ENCODE peak calls at places on chromosomes 12 and 14, in six cellular contexts. N is brain microvascular endothelial cell; V is left ventricle myocardium inferior; O is CD8-positive, alpha-beta memory T cell; F is cardiac muscle cell; S is PC-3. W is an unnamed sample.

GRCh38 chr12:48857278-48857994 is 5.5 kb upstream of the DDX23 start:
- DNase-seq in N (no peak), V (no peak), O (no peak), F (no peak), S (no peak), W (no peak)

GRCh38 chr12:56808954-56809353 is 45.8 kb downstream of the HSD17B6 start:
- DNase-seq in N (no peak), V (no peak), O (no peak), F (no peak), S (peak), W (no peak)

GRCh38 chr14:58118097-58118496 is 33.9 kb downstream of the ARMH4 start:
- DNase-seq in N (no peak), V (no peak), O (no peak), F (no peak), S (peak), W (no peak)

GRCh38 chr12:109440851-109441490 is 36.1 kb downstream of the KCTD10 start:
- DNase-seq in N (no peak), V (no peak), O (no peak), F (peak), S (no peak), W (no peak)

GRCh38 chr14:22379727-22380126 is 209.3 kb downstream of the DAD1 start:
- DNase-seq in N (no peak), V (no peak), O (no peak), F (no peak), S (peak), W (no peak)

GRCh38 chr12:113469893-113470743 is 1.6 kb downstream of the LHX5 start:
- DNase-seq in N (no peak), V (no peak), O (no peak), F (no peak), S (no peak), W (no peak)

GRCh38 chr14:35068238-35069012 is 22.4 kb downstream of the FAM177A1 start:
- DNase-seq in N (no peak), V (no peak), O (no peak), F (peak), S (no peak), W (no peak)

GRCh38 chr12:57166971-57167371 is 19.6 kb upstream of the LRP1-AS start:
- DNase-seq in N (peak), V (no peak), O (no peak), F (no peak), S (peak), W (no peak)

GRCh38 chr12:69732088-69732487 is 6.6 kb upstream of the RAB3IP start:
- DNase-seq in N (peak), V (no peak), O (no peak), F (no peak), S (peak), W (no peak)

GRCh38 chr14:91935621-91936020 is 11.9 kb downstream of the FBLN5 start:
- DNase-seq in N (no peak), V (no peak), O (no peak), F (no peak), S (no peak), W (no peak)

GRCh38 chr12:104490221-104490620 is 33.5 kb downstream of the CHST11 start:
- DNase-seq in N (no peak), V (no peak), O (no peak), F (no peak), S (no peak), W (no peak)

GRCh38 chr12:118119449-118119879 is 15.7 kb upstream of the VSIG10 start:
- DNase-seq in N (no peak), V (no peak), O (no peak), F (no peak), S (no peak), W (no peak)

GRCh38 chr14:106044949-106045596 is 518.7 kb downstream of the TMEM121 start:
- DNase-seq in N (no peak), V (no peak), O (peak), F (no peak), S (no peak), W (no peak)

GRCh38 chr12:92553389-92553788 is 149.4 kb upstream of the PLEKHG7 start:
- DNase-seq in N (no peak), V (peak), O (no peak), F (peak), S (no peak), W (no peak)

GRCh38 chr12:81261508-81262207 is 183.8 kb downstream of the ACSS3 start:
- DNase-seq in N (no peak), V (no peak), O (no peak), F (no peak), S (no peak), W (no peak)

GRCh38 chr12:76266797-76267196 is 81.4 kb downstream of the BBS10 start:
- DNase-seq in N (peak), V (peak), O (no peak), F (peak), S (peak), W (no peak)

GRCh38 chr12:15772405-15773018 is 16.7 kb downstream of the EPS8 start:
- DNase-seq in N (no peak), V (no peak), O (peak), F (peak), S (peak), W (no peak)

GRCh38 chr12:5745251-5745888 is 199.7 kb downstream of the ANO2 start:
- DNase-seq in N (peak), V (peak), O (peak), F (peak), S (peak), W (peak)

GRCh38 chr14:74488788-74489397 is 4.2 kb downstream of the NPC2 start:
- DNase-seq in N (no peak), V (no peak), O (no peak), F (peak), S (peak), W (no peak)

GRCh38 chr14:21802441-21802840 is 128.8 kb upstream of the OR4E1 start:
- DNase-seq in N (no peak), V (no peak), O (no peak), F (no peak), S (no peak), W (no peak)

GRCh38 chr12:89370411-89370810 is 18.1 kb upstream of the DUSP6 start:
- DNase-seq in N (no peak), V (no peak), O (no peak), F (no peak), S (no peak), W (no peak)

GRCh38 chr12:121858662-121859572 is at the start of gene HPD:
- DNase-seq in N (peak), V (peak), O (no peak), F (peak), S (peak), W (no peak)

GRCh38 chr12:49347307-49348237 is 884 bp downstream of the DNAJC22 start:
- DNase-seq in N (peak), V (peak), O (peak), F (peak), S (peak), W (peak)

GRCh38 chr14:100609941-100610391 is 22.7 kb upstream of the BEGAIN start:
- DNase-seq in N (no peak), V (no peak), O (no peak), F (no peak), S (no peak), W (no peak)

GRCh38 chr14:90368946-90369721 is 27.7 kb upstream of the CALM1 start:
- DNase-seq in N (no peak), V (no peak), O (peak), F (no peak), S (peak), W (peak)

GRCh38 chr14:55762595-55763232 is 182.7 kb downstream of the KTN1 start:
- DNase-seq in N (no peak), V (no peak), O (no peak), F (no peak), S (no peak), W (no peak)

GRCh38 chr12:70267550-70267949 is 24.3 kb downstream of the CNOT2 start:
- DNase-seq in N (no peak), V (no peak), O (no peak), F (peak), S (no peak), W (no peak)

GRCh38 chr12:62194031-62194430 is 66.2 kb upstream of the USP15 start:
- DNase-seq in N (no peak), V (no peak), O (no peak), F (peak), S (no peak), W (no peak)

GRCh38 chr12:51751657-51752056 is 96.9 kb downstream of the FIGNL2 start:
- DNase-seq in N (no peak), V (no peak), O (no peak), F (no peak), S (no peak), W (peak)

GRCh38 chr12:95653761-95654546 is 102.7 kb upstream of the USP44 start:
- DNase-seq in N (peak), V (no peak), O (no peak), F (peak), S (peak), W (no peak)

GRCh38 chr12:4203772-4204376 is 69.7 kb upstream of the CCND2 start:
- DNase-seq in N (no peak), V (no peak), O (no peak), F (no peak), S (no peak), W (no peak)

GRCh38 chr14:90900712-90901111 is 84.5 kb upstream of the TTC7B start:
- DNase-seq in N (no peak), V (no peak), O (no peak), F (peak), S (peak), W (no peak)

DNA sequence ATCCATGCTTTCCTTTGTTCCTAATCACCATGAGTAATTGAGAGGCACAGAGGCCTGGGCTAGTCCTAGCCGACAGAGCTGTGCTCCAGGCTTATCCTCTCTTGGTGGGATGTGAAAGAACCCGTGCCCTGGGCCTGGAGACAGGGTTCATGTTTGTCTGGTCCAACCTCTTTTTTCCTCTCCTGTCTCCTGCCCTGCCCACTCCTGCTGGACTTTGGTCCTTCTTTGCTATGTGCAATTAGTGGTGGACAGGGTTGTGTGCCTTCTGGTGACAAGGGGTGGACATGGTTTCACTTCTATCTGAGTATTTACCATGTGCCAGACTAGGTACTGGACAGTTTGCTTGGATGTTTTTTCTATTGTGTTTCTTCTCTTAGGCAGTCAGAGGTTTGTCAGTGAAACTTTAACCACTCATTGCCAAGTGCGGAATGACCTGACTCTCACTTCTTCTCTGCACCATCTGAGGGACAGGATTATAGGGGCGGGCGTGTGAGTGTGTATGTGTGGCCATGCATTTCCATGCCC is 126.1 kb downstream of the SMOC1 start:
- DNase-seq in N (no peak), V (no peak), O (no peak), F (no peak), S (no peak), W (no peak)
- H3K27ac ChIP-seq in N (no peak), V (no peak), O (no peak), F (no peak), S (no peak), W (no peak)

GRCh38 chr14:52046376-52046917 is 22.4 kb downstream of the NID2 start:
- DNase-seq in N (no peak), V (no peak), O (no peak), F (no peak), S (no peak), W (no peak)

GRCh38 chr14:52043690-52044089 is 25.2 kb downstream of the NID2 start:
- DNase-seq in N (peak), V (no peak), O (no peak), F (peak), S (peak), W (no peak)

GRCh38 chr14:52042371-52043037 is 26.4 kb downstream of the NID2 start:
- DNase-seq in N (no peak), V (no peak), O (no peak), F (no peak), S (no peak), W (no peak)

GRCh38 chr14:52048132-52048531 is 20.7 kb downstream of the NID2 start:
- DNase-seq in N (no peak), V (no peak), O (no peak), F (no peak), S (no peak), W (no peak)

DNA sequence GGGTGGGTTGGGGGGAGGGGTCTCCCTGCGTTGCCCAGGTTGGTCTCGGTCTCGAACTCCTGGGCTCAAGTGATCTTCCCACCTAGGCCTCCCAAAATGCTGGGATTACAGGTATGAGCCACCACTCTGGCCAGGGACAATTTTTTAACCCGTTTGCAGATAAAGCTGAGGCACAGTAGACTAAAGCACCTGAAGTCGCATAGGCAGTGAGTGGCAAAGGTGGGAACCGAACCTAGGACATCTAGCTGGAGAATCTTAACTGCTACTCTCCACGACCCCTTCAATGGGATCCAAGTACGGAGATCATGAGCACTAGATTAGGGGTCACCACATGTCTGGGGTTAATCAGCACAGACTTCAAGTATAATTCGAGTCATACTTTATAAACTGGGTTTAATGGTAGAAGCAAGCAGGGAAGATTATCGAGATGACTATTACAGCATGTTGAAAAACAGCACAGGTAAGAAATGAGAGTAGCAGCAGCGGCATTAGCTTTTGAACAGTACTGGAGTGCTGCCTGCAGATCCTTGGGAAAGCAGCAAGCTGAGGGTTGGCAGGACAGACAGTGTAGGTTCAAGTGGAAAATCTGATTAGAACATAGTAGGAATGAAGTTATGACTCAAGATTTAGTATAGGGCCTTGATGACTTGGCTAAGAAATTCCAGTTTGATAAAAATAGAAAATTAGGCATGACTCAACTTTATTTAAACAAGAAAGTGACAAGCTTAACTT is 23.9 kb downstream of the NID2 start:
- DNase-seq in N (peak), V (no peak), O (no peak), F (peak), S (peak), W (no peak)
- H3K27ac ChIP-seq in N (peak), V (peak), O (no peak), F (peak), S (peak), W (no peak)

GRCh38 chr12:115973066-115973465 is 304.4 kb downstream of the MED13L start:
- DNase-seq in N (no peak), V (no peak), O (no peak), F (peak), S (no peak), W (no peak)

GRCh38 chr12:115975411-115975810 is 302.1 kb downstream of the MED13L start:
- DNase-seq in N (no peak), V (no peak), O (no peak), F (no peak), S (no peak), W (no peak)

GRCh38 chr12:115973968-115974765 is 303.3 kb downstream of the MED13L start:
- DNase-seq in N (no peak), V (no peak), O (no peak), F (no peak), S (no peak), W (no peak)

GRCh38 chr12:115966376-115966775 is 311.1 kb downstream of the MED13L start:
- DNase-seq in N (no peak), V (no peak), O (no peak), F (no peak), S (no peak), W (no peak)

GRCh38 chr12:115972241-115972640 is 305.3 kb downstream of the MED13L start:
- DNase-seq in N (no peak), V (no peak), O (no peak), F (no peak), S (no peak), W (no peak)
- H3K27ac ChIP-seq in N (no peak), V (no peak), O (no peak), F (peak), S (no peak), W (no peak)

GRCh38 chr12:91177380-91177779 is 5.2 kb downstream of the DCN start:
- DNase-seq in N (peak), V (no peak), O (no peak), F (no peak), S (no peak), W (no peak)
- H3K27ac ChIP-seq in N (no peak), V (peak), O (no peak), F (no peak), S (no peak), W (no peak)